ENCODE peak calls at places on chromosomes 13 and 19, in nine cellular contexts. One of them, this sample, is unnamed.

GRCh38 chr13:110680852-110681251 is 25.1 kb downstream of the CARS2 start:
- DNase-seq in AG10803: no peak
- DNase-seq in transverse colon: no peak
- DNase-seq in aorta: no peak
- DNase-seq in body of pancreas: no peak
- DNase-seq in naive thymus-derived CD4-positive, alpha-beta T cell: no peak
- DNase-seq in tibial artery: no peak
- DNase-seq in tibial nerve: no peak
- DNase-seq in neuronal stem cell: no peak
- DNase-seq in this sample: peak

GRCh38 chr13:108958013-108958376 is 328.6 kb downstream of the MYO16 start:
- DNase-seq in AG10803: no peak
- DNase-seq in transverse colon: no peak
- DNase-seq in aorta: no peak
- DNase-seq in body of pancreas: no peak
- DNase-seq in naive thymus-derived CD4-positive, alpha-beta T cell: no peak
- DNase-seq in tibial artery: no peak
- DNase-seq in tibial nerve: no peak
- DNase-seq in neuronal stem cell: no peak
- DNase-seq in this sample: no peak

GRCh38 chr13:112688560-112689497 is 1.0 kb upstream of the ATP11A start:
- DNase-seq in AG10803: peak
- DNase-seq in transverse colon: peak
- DNase-seq in aorta: peak
- DNase-seq in body of pancreas: peak
- DNase-seq in naive thymus-derived CD4-positive, alpha-beta T cell: no peak
- DNase-seq in tibial artery: peak
- DNase-seq in tibial nerve: no peak
- DNase-seq in neuronal stem cell: no peak
- DNase-seq in this sample: peak

GRCh38 chr13:62973804-62974203 is 1558.2 kb upstream of the PCDH20 start:
- DNase-seq in AG10803: no peak
- DNase-seq in transverse colon: no peak
- DNase-seq in aorta: no peak
- DNase-seq in body of pancreas: no peak
- DNase-seq in naive thymus-derived CD4-positive, alpha-beta T cell: no peak
- DNase-seq in tibial artery: no peak
- DNase-seq in tibial nerve: no peak
- DNase-seq in neuronal stem cell: no peak
- DNase-seq in this sample: no peak

GRCh38 chr19:10093295-10094186 is 7.4 kb downstream of the SHFL start:
- DNase-seq in AG10803: no peak
- DNase-seq in transverse colon: no peak
- DNase-seq in aorta: no peak
- DNase-seq in body of pancreas: no peak
- DNase-seq in naive thymus-derived CD4-positive, alpha-beta T cell: no peak
- DNase-seq in tibial artery: no peak
- DNase-seq in tibial nerve: no peak
- DNase-seq in neuronal stem cell: no peak
- DNase-seq in this sample: no peak

GRCh38 chr13:103140001-103140671 is 73.9 kb upstream of the SLC10A2 start:
- DNase-seq in AG10803: no peak
- DNase-seq in transverse colon: no peak
- DNase-seq in aorta: no peak
- DNase-seq in body of pancreas: no peak
- DNase-seq in naive thymus-derived CD4-positive, alpha-beta T cell: no peak
- DNase-seq in tibial artery: no peak
- DNase-seq in tibial nerve: no peak
- DNase-seq in neuronal stem cell: no peak
- DNase-seq in this sample: no peak

GRCh38 chr13:111090169-111090568 is 24.9 kb upstream of the ARHGEF7 start:
- DNase-seq in AG10803: no peak
- DNase-seq in transverse colon: no peak
- DNase-seq in aorta: no peak
- DNase-seq in body of pancreas: no peak
- DNase-seq in naive thymus-derived CD4-positive, alpha-beta T cell: no peak
- DNase-seq in tibial artery: no peak
- DNase-seq in tibial nerve: no peak
- DNase-seq in neuronal stem cell: no peak
- DNase-seq in this sample: no peak

GRCh38 chr13:46295531-46296464 is 84.1 kb downstream of the LRRC63 start:
- DNase-seq in AG10803: peak
- DNase-seq in transverse colon: peak
- DNase-seq in aorta: peak
- DNase-seq in body of pancreas: peak
- DNase-seq in naive thymus-derived CD4-positive, alpha-beta T cell: peak
- DNase-seq in tibial artery: no peak
- DNase-seq in tibial nerve: no peak
- DNase-seq in neuronal stem cell: no peak
- DNase-seq in this sample: peak

GRCh38 chr19:39843919-39844793 is 2.0 kb downstream of the FBL start:
- DNase-seq in AG10803: peak
- DNase-seq in transverse colon: no peak
- DNase-seq in aorta: no peak
- DNase-seq in body of pancreas: peak
- DNase-seq in naive thymus-derived CD4-positive, alpha-beta T cell: no peak
- DNase-seq in tibial artery: no peak
- DNase-seq in tibial nerve: no peak
- DNase-seq in neuronal stem cell: no peak
- DNase-seq in this sample: peak

GRCh38 chr19:16035601-16036297 is 40.5 kb upstream of the TPM4 start:
- DNase-seq in AG10803: no peak
- DNase-seq in transverse colon: no peak
- DNase-seq in aorta: no peak
- DNase-seq in body of pancreas: no peak
- DNase-seq in naive thymus-derived CD4-positive, alpha-beta T cell: no peak
- DNase-seq in tibial artery: no peak
- DNase-seq in tibial nerve: no peak
- DNase-seq in neuronal stem cell: no peak
- DNase-seq in this sample: no peak

GRCh38 chr19:29815231-29815630 is 3.4 kb downstream of the CCNE1 start:
- DNase-seq in AG10803: no peak
- DNase-seq in transverse colon: peak
- DNase-seq in aorta: no peak
- DNase-seq in body of pancreas: no peak
- DNase-seq in naive thymus-derived CD4-positive, alpha-beta T cell: no peak
- DNase-seq in tibial artery: no peak
- DNase-seq in tibial nerve: no peak
- DNase-seq in neuronal stem cell: no peak
- DNase-seq in this sample: no peak

GRCh38 chr13:113474179-113474578 is 16.3 kb downstream of the DCUN1D2 start:
- DNase-seq in AG10803: peak
- DNase-seq in transverse colon: peak
- DNase-seq in aorta: no peak
- DNase-seq in body of pancreas: peak
- DNase-seq in naive thymus-derived CD4-positive, alpha-beta T cell: no peak
- DNase-seq in tibial artery: no peak
- DNase-seq in tibial nerve: no peak
- DNase-seq in neuronal stem cell: no peak
- DNase-seq in this sample: peak

GRCh38 chr13:45196622-45197021 is 4.2 kb downstream of the KCTD4 start:
- DNase-seq in AG10803: peak
- DNase-seq in transverse colon: no peak
- DNase-seq in aorta: no peak
- DNase-seq in body of pancreas: no peak
- DNase-seq in naive thymus-derived CD4-positive, alpha-beta T cell: no peak
- DNase-seq in tibial artery: no peak
- DNase-seq in tibial nerve: no peak
- DNase-seq in neuronal stem cell: no peak
- DNase-seq in this sample: peak

GRCh38 chr19:41753159-41753558 is 2.2 kb upstream of the CEACAM6 start:
- DNase-seq in AG10803: peak
- DNase-seq in transverse colon: peak
- DNase-seq in aorta: peak
- DNase-seq in body of pancreas: peak
- DNase-seq in naive thymus-derived CD4-positive, alpha-beta T cell: peak
- DNase-seq in tibial artery: no peak
- DNase-seq in tibial nerve: no peak
- DNase-seq in neuronal stem cell: peak
- DNase-seq in this sample: peak

GRCh38 chr19:38287604-38288003 is 16.4 kb upstream of the C19orf33 start:
- DNase-seq in AG10803: no peak
- DNase-seq in transverse colon: no peak
- DNase-seq in aorta: no peak
- DNase-seq in body of pancreas: peak
- DNase-seq in naive thymus-derived CD4-positive, alpha-beta T cell: no peak
- DNase-seq in tibial artery: no peak
- DNase-seq in tibial nerve: no peak
- DNase-seq in neuronal stem cell: no peak
- DNase-seq in this sample: no peak

GRCh38 chr13:105412171-105412570 is 1123.3 kb downstream of the EFNB2 start:
- DNase-seq in AG10803: no peak
- DNase-seq in transverse colon: no peak
- DNase-seq in aorta: no peak
- DNase-seq in body of pancreas: no peak
- DNase-seq in naive thymus-derived CD4-positive, alpha-beta T cell: no peak
- DNase-seq in tibial artery: no peak
- DNase-seq in tibial nerve: no peak
- DNase-seq in neuronal stem cell: no peak
- DNase-seq in this sample: no peak

GRCh38 chr19:5128932-5129389 is 160.0 kb downstream of the KDM4B start:
- DNase-seq in AG10803: no peak
- DNase-seq in transverse colon: no peak
- DNase-seq in aorta: no peak
- DNase-seq in body of pancreas: peak
- DNase-seq in naive thymus-derived CD4-positive, alpha-beta T cell: no peak
- DNase-seq in tibial artery: peak
- DNase-seq in tibial nerve: no peak
- DNase-seq in neuronal stem cell: no peak
- DNase-seq in this sample: no peak

GRCh38 chr19:10227215-10227971 is 3.7 kb downstream of the S1PR2 start:
- DNase-seq in AG10803: no peak
- DNase-seq in transverse colon: no peak
- DNase-seq in aorta: no peak
- DNase-seq in body of pancreas: no peak
- DNase-seq in naive thymus-derived CD4-positive, alpha-beta T cell: no peak
- DNase-seq in tibial artery: peak
- DNase-seq in tibial nerve: peak
- DNase-seq in neuronal stem cell: no peak
- DNase-seq in this sample: no peak

GRCh38 chr19:13835791-13836723 is 40.8 kb downstream of the ZSWIM4 start:
- DNase-seq in AG10803: peak
- DNase-seq in transverse colon: no peak
- DNase-seq in aorta: peak
- DNase-seq in body of pancreas: peak
- DNase-seq in naive thymus-derived CD4-positive, alpha-beta T cell: peak
- DNase-seq in tibial artery: peak
- DNase-seq in tibial nerve: no peak
- DNase-seq in neuronal stem cell: no peak
- DNase-seq in this sample: peak

GRCh38 chr13:32272021-32272695 is 43.0 kb downstream of the ZAR1L start:
- DNase-seq in AG10803: no peak
- DNase-seq in transverse colon: no peak
- DNase-seq in aorta: no peak
- DNase-seq in body of pancreas: no peak
- DNase-seq in naive thymus-derived CD4-positive, alpha-beta T cell: no peak
- DNase-seq in tibial artery: no peak
- DNase-seq in tibial nerve: no peak
- DNase-seq in neuronal stem cell: no peak
- DNase-seq in this sample: peak

GRCh38 chr13:101218484-101218883 is 197.8 kb downstream of the NALCN start:
- DNase-seq in AG10803: no peak
- DNase-seq in transverse colon: no peak
- DNase-seq in aorta: no peak
- DNase-seq in body of pancreas: no peak
- DNase-seq in naive thymus-derived CD4-positive, alpha-beta T cell: no peak
- DNase-seq in tibial artery: no peak
- DNase-seq in tibial nerve: no peak
- DNase-seq in neuronal stem cell: no peak
- DNase-seq in this sample: peak

GRCh38 chr13:20703785-20704458 is 423 bp downstream of the IL17D start:
- DNase-seq in AG10803: peak
- DNase-seq in transverse colon: peak
- DNase-seq in aorta: peak
- DNase-seq in body of pancreas: peak
- DNase-seq in naive thymus-derived CD4-positive, alpha-beta T cell: peak
- DNase-seq in tibial artery: peak
- DNase-seq in tibial nerve: peak
- DNase-seq in neuronal stem cell: peak
- DNase-seq in this sample: peak

GRCh38 chr19:48618278-48618915 is 581 bp downstream of the RPL18 start:
- DNase-seq in AG10803: no peak
- DNase-seq in transverse colon: no peak
- DNase-seq in aorta: no peak
- DNase-seq in body of pancreas: no peak
- DNase-seq in naive thymus-derived CD4-positive, alpha-beta T cell: no peak
- DNase-seq in tibial artery: peak
- DNase-seq in tibial nerve: no peak
- DNase-seq in neuronal stem cell: no peak
- DNase-seq in this sample: no peak

GRCh38 chr13:80363890-80364503 is 23.1 kb upstream of the SPRY2 start:
- DNase-seq in AG10803: peak
- DNase-seq in transverse colon: no peak
- DNase-seq in aorta: no peak
- DNase-seq in body of pancreas: no peak
- DNase-seq in naive thymus-derived CD4-positive, alpha-beta T cell: no peak
- DNase-seq in tibial artery: no peak
- DNase-seq in tibial nerve: no peak
- DNase-seq in neuronal stem cell: no peak
- DNase-seq in this sample: peak
- H3K4me3 ChIP-seq in AG10803: no peak
- H3K4me3 ChIP-seq in transverse colon: peak
- H3K4me3 ChIP-seq in aorta: no peak
- H3K4me3 ChIP-seq in body of pancreas: no peak
- H3K4me3 ChIP-seq in naive thymus-derived CD4-positive, alpha-beta T cell: no peak
- H3K4me3 ChIP-seq in tibial artery: no peak
- H3K4me3 ChIP-seq in tibial nerve: peak
- H3K4me3 ChIP-seq in neuronal stem cell: no peak
- H3K4me3 ChIP-seq in this sample: no peak

GRCh38 chr19:45764487-45764886 is 4.6 kb downstream of the SIX5 start:
- DNase-seq in AG10803: no peak
- DNase-seq in transverse colon: no peak
- DNase-seq in aorta: no peak
- DNase-seq in body of pancreas: no peak
- DNase-seq in naive thymus-derived CD4-positive, alpha-beta T cell: no peak
- DNase-seq in tibial artery: no peak
- DNase-seq in tibial nerve: no peak
- DNase-seq in neuronal stem cell: no peak
- DNase-seq in this sample: no peak
- H3K4me3 ChIP-seq in AG10803: no peak
- H3K4me3 ChIP-seq in transverse colon: no peak
- H3K4me3 ChIP-seq in aorta: no peak
- H3K4me3 ChIP-seq in body of pancreas: no peak
- H3K4me3 ChIP-seq in naive thymus-derived CD4-positive, alpha-beta T cell: no peak
- H3K4me3 ChIP-seq in tibial artery: no peak
- H3K4me3 ChIP-seq in tibial nerve: no peak
- H3K4me3 ChIP-seq in neuronal stem cell: no peak
- H3K4me3 ChIP-seq in this sample: no peak

GRCh38 chr19:52034051-52034728 is 6.0 kb upstream of the ZNF614 start:
- DNase-seq in AG10803: no peak
- DNase-seq in transverse colon: no peak
- DNase-seq in aorta: no peak
- DNase-seq in body of pancreas: no peak
- DNase-seq in naive thymus-derived CD4-positive, alpha-beta T cell: no peak
- DNase-seq in tibial artery: no peak
- DNase-seq in tibial nerve: no peak
- DNase-seq in neuronal stem cell: no peak
- DNase-seq in this sample: peak
- H3K4me3 ChIP-seq in AG10803: no peak
- H3K4me3 ChIP-seq in transverse colon: no peak
- H3K4me3 ChIP-seq in aorta: peak
- H3K4me3 ChIP-seq in body of pancreas: no peak
- H3K4me3 ChIP-seq in naive thymus-derived CD4-positive, alpha-beta T cell: peak
- H3K4me3 ChIP-seq in tibial artery: no peak
- H3K4me3 ChIP-seq in tibial nerve: no peak
- H3K4me3 ChIP-seq in neuronal stem cell: no peak
- H3K4me3 ChIP-seq in this sample: no peak

GRCh38 chr13:87942204-87942603 is 271.0 kb downstream of the SLITRK5 start:
- DNase-seq in AG10803: no peak
- DNase-seq in transverse colon: no peak
- DNase-seq in aorta: no peak
- DNase-seq in body of pancreas: no peak
- DNase-seq in naive thymus-derived CD4-positive, alpha-beta T cell: no peak
- DNase-seq in tibial artery: no peak
- DNase-seq in tibial nerve: no peak
- DNase-seq in neuronal stem cell: no peak
- DNase-seq in this sample: no peak
- H3K4me3 ChIP-seq in AG10803: no peak
- H3K4me3 ChIP-seq in transverse colon: no peak
- H3K4me3 ChIP-seq in aorta: no peak
- H3K4me3 ChIP-seq in body of pancreas: no peak
- H3K4me3 ChIP-seq in naive thymus-derived CD4-positive, alpha-beta T cell: no peak
- H3K4me3 ChIP-seq in tibial artery: no peak
- H3K4me3 ChIP-seq in tibial nerve: no peak
- H3K4me3 ChIP-seq in neuronal stem cell: no peak
- H3K4me3 ChIP-seq in this sample: no peak

This sample was measured in cardiac fibroblast.